ENCODE peak calls at places on chromosomes 7 and 10, in five cellular contexts. G, U, Y, M and W are unnamed samples.

GRCh38 chr10:73359492-73359891 is 828 bp upstream of the CFAP70 start:
- DNase-seq in G (no peak), U (no peak), Y (no peak), M (no peak), W (no peak)

GRCh38 chr10:93126484-93127052 is 52.9 kb downstream of the CYP26A1 start:
- DNase-seq in G (no peak), U (no peak), Y (no peak), M (no peak), W (no peak)

GRCh38 chr10:124559372-124560132 is 97.9 kb downstream of the LHPP start:
- DNase-seq in G (no peak), U (no peak), Y (no peak), M (no peak), W (no peak)

GRCh38 chr7:83663131-83663530 is 14.2 kb upstream of the SEMA3E start:
- DNase-seq in G (no peak), U (no peak), Y (no peak), M (no peak), W (no peak)

GRCh38 chr7:113085781-113086390 is 741 bp downstream of the GPR85 start:
- DNase-seq in G (no peak), U (no peak), Y (no peak), M (no peak), W (no peak)

GRCh38 chr7:105439174-105439893 is 50.6 kb upstream of the SRPK2 start:
- DNase-seq in G (no peak), U (no peak), Y (peak; percentile 90), M (peak; percentile 30), W (no peak)

GRCh38 chr7:50982626-50983025 is 199.9 kb upstream of the GRB10 start:
- DNase-seq in G (no peak), U (no peak), Y (no peak), M (no peak), W (no peak)

GRCh38 chr7:156889089-156889488 is 3.9 kb downstream of the LMBR1 start:
- DNase-seq in G (no peak), U (no peak), Y (no peak), M (no peak), W (no peak)

GRCh38 chr7:12493866-12494265 is 76.7 kb upstream of the SCIN start:
- DNase-seq in G (no peak), U (no peak), Y (no peak), M (no peak), W (no peak)

GRCh38 chr7:30894009-30894408 is 17.6 kb upstream of the AQP1 start:
- DNase-seq in G (no peak), U (no peak), Y (no peak), M (no peak), W (no peak)

GRCh38 chr10:131113892-131114291 is 197.6 kb downstream of the TCERG1L start:
- DNase-seq in G (no peak), U (no peak), Y (no peak), M (no peak), W (no peak)

GRCh38 chr10:103699611-103700435 is 155.6 kb downstream of the SH3PXD2A start:
- DNase-seq in G (no peak), U (no peak), Y (no peak), M (no peak), W (no peak)

GRCh38 chr7:107934991-107935770 is 44.2 kb downstream of the DLD start:
- DNase-seq in G (no peak), U (no peak), Y (no peak), M (no peak), W (no peak)

GRCh38 chr7:107931740-107932515 is 40.9 kb downstream of the DLD start:
- DNase-seq in G (no peak), U (no peak), Y (no peak), M (no peak), W (no peak)

GRCh38 chr7:107936312-107936711 is 45.3 kb downstream of the DLD start:
- DNase-seq in G (no peak), U (no peak), Y (no peak), M (no peak), W (no peak)

GRCh38 chr7:107932851-107933250 is 41.9 kb downstream of the DLD start:
- DNase-seq in G (no peak), U (no peak), Y (no peak), M (no peak), W (no peak)

DNA sequence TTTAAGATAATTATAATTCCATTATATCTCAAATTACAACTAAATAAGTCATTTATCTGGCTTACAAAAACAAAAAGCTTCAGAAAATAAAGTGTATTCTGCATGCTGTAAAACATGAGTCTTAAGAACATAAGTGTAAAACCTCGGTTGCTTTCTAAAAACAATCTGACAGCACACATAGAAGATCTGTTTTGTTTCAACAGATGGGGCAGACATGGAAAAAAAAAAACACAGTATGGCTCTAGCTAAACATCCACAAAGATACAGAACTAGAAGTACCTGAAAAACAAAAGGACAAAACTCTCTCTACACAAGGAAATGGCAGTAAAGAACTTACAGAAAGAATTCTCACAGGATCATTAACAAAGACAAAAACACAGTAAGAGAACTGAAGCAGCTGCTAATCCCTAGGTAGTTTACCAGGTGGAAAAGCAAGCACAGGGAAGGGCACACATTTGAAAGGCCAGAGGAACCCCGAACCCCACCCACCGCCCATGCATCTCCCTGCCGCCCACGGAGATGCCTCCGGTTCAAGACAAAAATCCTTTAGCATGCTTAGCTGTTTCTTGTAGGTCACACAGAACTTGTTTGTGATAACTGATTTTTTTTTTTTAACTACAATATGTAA is 42.5 kb downstream of the DLD start:
- DNase-seq in G (no peak), U (no peak), Y (no peak), M (no peak), W (no peak)
- TF ChIP-seq CTCF in G (no peak), U (no peak), Y (no peak), M (no peak), W (no peak)

DNA sequence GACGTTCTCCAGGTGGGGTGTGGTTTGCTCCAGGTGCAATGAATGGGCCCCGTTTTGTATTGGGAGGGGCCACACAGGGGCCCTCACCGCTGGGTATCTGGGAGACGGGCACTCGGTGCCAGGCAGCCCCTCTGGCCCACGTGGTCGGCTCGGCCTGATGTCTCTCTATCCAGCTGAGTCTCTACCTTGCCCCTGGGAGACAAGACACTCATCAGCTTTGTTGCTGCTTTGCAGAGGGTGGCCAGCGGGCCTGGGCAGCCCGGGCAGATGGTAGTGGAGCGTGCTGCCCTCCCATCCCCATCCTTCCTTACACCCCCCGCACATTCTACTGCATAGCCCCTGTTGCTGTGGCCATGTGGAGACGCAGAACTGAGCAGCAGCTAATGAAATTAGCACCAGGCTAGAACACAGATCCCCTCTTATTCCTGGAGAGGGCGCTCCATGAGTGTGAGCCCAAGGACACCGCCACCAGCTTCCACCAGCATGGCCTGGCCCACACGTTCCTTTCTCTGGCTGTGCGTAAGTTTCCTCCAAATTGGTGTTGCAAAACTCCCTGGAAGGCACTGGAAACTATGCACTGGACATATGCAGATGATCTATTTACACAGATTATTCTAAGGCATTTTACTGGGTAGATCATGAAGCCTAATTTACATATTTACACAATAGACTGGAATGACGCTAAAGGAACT is 455.8 kb upstream of the FOXK1 start:
- DNase-seq in G (no peak), U (no peak), Y (no peak), M (no peak), W (no peak)
- TF ChIP-seq CTCF in G (no peak), U (no peak), Y (no peak), M (no peak), W (no peak)

GRCh38 chr7:151745090-151745638 is 131.8 kb downstream of the PRKAG2 start:
- DNase-seq in G (peak; percentile 98), U (peak; percentile 94), Y (no peak), M (peak; percentile 93), W (no peak)
- TF ChIP-seq CTCF in G (peak; percentile 67), U (peak; percentile 46), Y (peak; percentile 49), M (peak; percentile 51), W (peak; percentile 26)

GRCh38 chr7:47390914-47391313 is 191.0 kb downstream of the TNS3 start:
- DNase-seq in G (no peak), U (no peak), Y (no peak), M (no peak), W (no peak)

GRCh38 chr7:47394216-47394615 is 187.7 kb downstream of the TNS3 start:
- DNase-seq in G (no peak), U (peak; percentile 42), Y (no peak), M (no peak), W (no peak)

GRCh38 chr7:47393406-47393805 is 188.5 kb downstream of the TNS3 start:
- DNase-seq in G (no peak), U (peak; percentile 42), Y (no peak), M (no peak), W (no peak)

GRCh38 chr7:47391726-47392125 is 190.2 kb downstream of the TNS3 start:
- DNase-seq in G (no peak), U (no peak), Y (no peak), M (no peak), W (no peak)

GRCh38 chr7:47392241-47392759 is 189.6 kb downstream of the TNS3 start:
- DNase-seq in G (peak; percentile 32), U (peak; percentile 84), Y (peak; percentile 38), M (no peak), W (no peak)
- TF ChIP-seq CTCF in G (peak; percentile 28), U (peak; percentile 46), Y (peak; percentile 75), M (no peak), W (no peak)